ENCODE peak calls at places on chromosome 3, in six cellular contexts. B is Panc1, E is body of pancreas, R is neural progenitor cell, Y is fibroblast of lung, D is spleen. U is an unnamed sample.

GRCh38 chr3:108669211-108669610 is 79.7 kb downstream of the DZIP3 start:
- DNase-seq in B (no peak), E (no peak), R (no peak), Y (no peak), D (no peak), U (no peak)

GRCh38 chr3:14522129-14522691 is 17.9 kb downstream of the GRIP2 start:
- DNase-seq in B (no peak), E (no peak), R (no peak), Y (no peak), D (no peak), U (no peak)

GRCh38 chr3:182485306-182485705 is 308.0 kb upstream of the ATP11B start:
- DNase-seq in B (no peak), E (no peak), R (no peak), Y (no peak), D (no peak), U (no peak)

GRCh38 chr3:171284308-171285075 is 175.7 kb downstream of the TNIK start:
- DNase-seq in B (peak; percentile 18), E (peak; percentile 12), R (no peak), Y (peak; percentile 98), D (no peak), U (no peak)

GRCh38 chr3:127815001-127815400 is 7.3 kb downstream of the MGLL start:
- DNase-seq in B (no peak), E (no peak), R (no peak), Y (no peak), D (no peak), U (no peak)

GRCh38 chr3:121269389-121269788 is 276.4 kb downstream of the POLQ start:
- DNase-seq in B (no peak), E (no peak), R (no peak), Y (no peak), D (no peak), U (no peak)

GRCh38 chr3:194494951-194495374 is 8.2 kb upstream of the ATP13A3 start:
- DNase-seq in B (no peak), E (peak; percentile 23), R (no peak), Y (no peak), D (no peak), U (no peak)

GRCh38 chr3:149992416-149993058 is 21.8 kb upstream of the PFN2 start:
- DNase-seq in B (no peak), E (no peak), R (no peak), Y (no peak), D (no peak), U (no peak)

GRCh38 chr3:160701490-160701889 is 24.5 kb downstream of the ARL14 start:
- DNase-seq in B (no peak), E (no peak), R (no peak), Y (no peak), D (no peak), U (no peak)

GRCh38 chr3:23576379-23576959 is 229.3 kb upstream of the UBE2E1 start:
- DNase-seq in B (peak; percentile 56), E (no peak), R (no peak), Y (no peak), D (no peak), U (no peak)

GRCh38 chr3:59191651-59192050 is 141.8 kb upstream of the CFAP20DC start:
- DNase-seq in B (no peak), E (no peak), R (no peak), Y (peak; percentile 55), D (no peak), U (no peak)

GRCh38 chr3:136151219-136151618 is 44.9 kb downstream of the MSL2 start:
- DNase-seq in B (no peak), E (no peak), R (no peak), Y (no peak), D (no peak), U (no peak)

GRCh38 chr3:64138046-64138445 is 87.2 kb downstream of the PRICKLE2 start:
- DNase-seq in B (no peak), E (no peak), R (no peak), Y (peak; percentile 34), D (no peak), U (no peak)

GRCh38 chr3:63911395-63911900 is 735 bp downstream of the SCAANT1 start:
- DNase-seq in B (no peak), E (no peak), R (no peak), Y (peak; percentile 19), D (no peak), U (no peak)

GRCh38 chr3:71180524-71180923 is 403.0 kb downstream of the FOXP1 start:
- DNase-seq in B (no peak), E (no peak), R (no peak), Y (no peak), D (no peak), U (no peak)

GRCh38 chr3:88221726-88222125 is 72.0 kb downstream of the C3orf38 start:
- DNase-seq in B (no peak), E (no peak), R (peak; percentile 8), Y (no peak), D (no peak), U (no peak)

GRCh38 chr3:23735575-23736326 is 70.0 kb upstream of the UBE2E1 start:
- DNase-seq in B (no peak), E (peak; percentile 22), R (peak; percentile 26), Y (no peak), D (no peak), U (no peak)

GRCh38 chr3:134378818-134379217 is 4.6 kb upstream of the AMOTL2 start:
- DNase-seq in B (no peak), E (no peak), R (no peak), Y (no peak), D (peak; percentile 13), U (no peak)

GRCh38 chr3:64341355-64341754 is 116.1 kb upstream of the PRICKLE2 start:
- DNase-seq in B (no peak), E (no peak), R (peak; percentile 30), Y (peak; percentile 68), D (no peak), U (no peak)

GRCh38 chr3:46208167-46208704 is at the start of gene CCR1:
- DNase-seq in B (no peak), E (peak; percentile 33), R (peak; percentile 66), Y (peak; percentile 11), D (peak; percentile 87), U (peak; percentile 19)

GRCh38 chr3:55160241-55160877 is 232.5 kb upstream of the LRTM1 start:
- DNase-seq in B (no peak), E (peak; percentile 37), R (no peak), Y (peak; percentile 100), D (no peak), U (no peak)

GRCh38 chr3:116188231-116188785 is 257.0 kb downstream of the LSAMP start:
- DNase-seq in B (no peak), E (no peak), R (no peak), Y (peak; percentile 48), D (no peak), U (no peak)

GRCh38 chr3:195558602-195559001 is 15.5 kb upstream of the PPP1R2 start:
- DNase-seq in B (no peak), E (peak; percentile 34), R (peak; percentile 58), Y (no peak), D (no peak), U (peak; percentile 31)

GRCh38 chr3:196108075-196108743 is 26.3 kb upstream of the TFRC start:
- DNase-seq in B (no peak), E (no peak), R (peak; percentile 20), Y (no peak), D (no peak), U (no peak)

GRCh38 chr3:54447427-54447826 is 325.1 kb downstream of the CACNA2D3 start:
- DNase-seq in B (no peak), E (no peak), R (no peak), Y (no peak), D (no peak), U (no peak)

GRCh38 chr3:27220166-27220565 is 149.0 kb downstream of the NEK10 start:
- DNase-seq in B (no peak), E (no peak), R (no peak), Y (peak; percentile 28), D (no peak), U (no peak)

GRCh38 chr3:148255981-148256969 is 441.4 kb upstream of the AGTR1 start:
- DNase-seq in B (no peak), E (no peak), R (peak; percentile 20), Y (no peak), D (no peak), U (no peak)

GRCh38 chr3:141406265-141406664 is 38.0 kb downstream of the ZBTB38 start:
- DNase-seq in B (no peak), E (no peak), R (no peak), Y (no peak), D (no peak), U (no peak)
- H3K4me1 ChIP-seq in B (peaks cover 38% of the 10 kb centered on the region), E (peaks cover 83% of the 10 kb centered on the region), R (peaks cover 7% of the 10 kb centered on the region), Y (peaks cover 55% of the 10 kb centered on the region), D (peaks cover 85% of the 10 kb centered on the region), U (peaks cover 20% of the 10 kb centered on the region)

DNA sequence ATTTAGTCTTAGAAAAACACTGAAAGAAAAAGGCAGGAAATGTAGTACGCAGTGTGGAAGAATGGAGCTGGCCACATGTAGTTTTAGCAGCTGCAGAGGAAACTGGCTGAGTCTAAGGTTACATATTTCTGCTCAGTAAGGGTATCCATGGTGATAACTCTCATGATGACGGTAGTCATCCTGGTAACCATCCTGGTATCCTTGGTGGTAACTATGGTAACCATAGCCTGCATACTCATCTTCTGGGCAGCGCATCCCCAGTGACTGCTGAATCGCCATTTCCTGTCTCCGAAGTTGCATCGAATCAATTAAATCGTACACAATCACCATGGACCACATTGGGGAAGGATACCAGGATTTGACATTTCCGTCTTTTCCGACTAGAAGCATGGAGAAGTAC is 35.7 kb downstream of the CCDC80 start:
- DNase-seq in B (no peak), E (no peak), R (no peak), Y (peak; percentile 99), D (no peak), U (no peak)
- H3K4me3 ChIP-seq in B (no peak overlapping the region), E (no peak overlapping the region), R (no peak overlapping the region), Y (no peak overlapping the region), D (no peak overlapping the region), U (no peak overlapping the region)

DNA sequence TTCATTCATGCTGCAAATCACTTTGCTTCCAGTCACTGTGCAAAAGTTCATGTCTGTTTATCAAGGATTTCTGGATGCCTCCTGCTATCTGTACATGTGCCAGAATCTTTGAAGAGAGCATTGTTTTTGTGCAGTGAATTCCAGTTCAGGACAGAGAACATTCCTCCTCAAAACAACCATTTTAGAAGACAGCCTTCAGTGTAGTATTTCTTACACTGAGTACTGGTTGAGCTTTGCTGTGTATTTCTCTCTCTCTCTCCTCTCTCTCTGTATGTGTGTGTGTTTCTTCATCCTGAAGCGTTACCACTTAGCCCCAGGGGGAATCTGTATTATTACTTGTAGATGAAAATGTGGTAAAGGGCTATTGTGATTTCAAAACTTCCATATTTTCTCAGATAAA is 123.8 kb upstream of the CHL1 start:
- DNase-seq in B (no peak), E (no peak), R (no peak), Y (no peak), D (no peak), U (no peak)
- H3K9me3 ChIP-seq in B (no peaks in the 10 kb centered on the region), E (no peaks in the 10 kb centered on the region), R (no peaks in the 10 kb centered on the region), Y (no peaks in the 10 kb centered on the region), D (no peaks in the 10 kb centered on the region), U (no peaks in the 10 kb centered on the region)

GRCh38 chr3:185756477-185756876 is 68.4 kb downstream of the IGF2BP2 start:
- DNase-seq in B (no peak), E (no peak), R (no peak), Y (no peak), D (no peak), U (no peak)

GRCh38 chr3:185759523-185759922 is 65.3 kb downstream of the IGF2BP2 start:
- DNase-seq in B (no peak), E (no peak), R (no peak), Y (no peak), D (no peak), U (no peak)

GRCh38 chr3:185754920-185755319 is 69.9 kb downstream of the IGF2BP2 start:
- DNase-seq in B (no peak), E (no peak), R (no peak), Y (no peak), D (no peak), U (no peak)

GRCh38 chr3:185758912-185759311 is 65.9 kb downstream of the IGF2BP2 start:
- DNase-seq in B (no peak), E (no peak), R (no peak), Y (no peak), D (no peak), U (no peak)

GRCh38 chr3:185757176-185757575 is 67.7 kb downstream of the IGF2BP2 start:
- DNase-seq in B (no peak), E (no peak), R (no peak), Y (no peak), D (no peak), U (no peak)
- H3K4me1 ChIP-seq in B (peaks cover 37% of the 10 kb centered on the region), E (peaks cover 4% of the 10 kb centered on the region), R (peaks cover 23% of the 10 kb centered on the region), Y (peaks cover 8% of the 10 kb centered on the region), D (no peaks in the 10 kb centered on the region), U (peaks cover 15% of the 10 kb centered on the region)

U was measured in HAP-1.